ENCODE peak calls at places on chromosomes 6 and 20, in ten cellular contexts. C is stomach, S is ovary, G is sigmoid colon, V is tibial nerve, E is H1, K is HepG2, M is transverse colon, R is esophagus muscularis mucosa, N is A549. Z is an unnamed sample.

GRCh38 chr6:163579880-163580295 is 165.4 kb downstream of the QKI start:
- DNase-seq in R (no peak), S (no peak), G (no peak), M (no peak), N (peak), K (no peak), C (no peak), E (no peak), V (no peak), Z (no peak)

GRCh38 chr6:73695619-73696421 is at the start of gene CD109:
- DNase-seq in N (peak), K (peak), V (peak), E (peak), R (no peak), C (no peak), G (peak), M (peak), S (no peak), Z (peak)

GRCh38 chr20:6828794-6829423 is 61.4 kb downstream of the BMP2 start:
- DNase-seq in S (peak), K (peak), G (no peak), R (no peak), E (peak), C (peak), M (peak), N (peak), V (peak), Z (peak)

GRCh38 chr6:39389372-39389767 is 66.9 kb upstream of the KCNK16 start:
- DNase-seq in E (no peak), K (no peak), M (no peak), R (peak), V (no peak), C (no peak), G (no peak), S (no peak), N (peak), Z (no peak)

GRCh38 chr6:169427856-169428255 is 174.2 kb upstream of the THBS2 start:
- DNase-seq in N (no peak), M (no peak), G (peak), S (peak), K (no peak), V (peak), E (no peak), R (no peak), C (no peak), Z (no peak)

GRCh38 chr6:110949679-110950285 is 8.7 kb upstream of the GTF3C6 start:
- DNase-seq in R (no peak), M (no peak), G (no peak), N (peak), C (no peak), S (no peak), E (no peak), K (no peak), V (no peak), Z (no peak)

GRCh38 chr6:125216015-125216414 is 62.4 kb downstream of the TPD52L1 start:
- DNase-seq in S (no peak), E (no peak), V (no peak), K (no peak), M (no peak), C (no peak), R (no peak), G (no peak), N (no peak), Z (no peak)

GRCh38 chr6:5192135-5192794 is 68.5 kb downstream of the LYRM4 start:
- DNase-seq in G (no peak), C (no peak), R (no peak), M (no peak), S (no peak), N (no peak), E (no peak), K (no peak), V (no peak), Z (no peak)

GRCh38 chr6:116139917-116140316 is 14.0 kb upstream of the COL10A1 start:
- DNase-seq in N (peak), G (no peak), M (no peak), V (no peak), R (no peak), E (no peak), S (no peak), C (no peak), K (peak), Z (no peak)

GRCh38 chr6:24464253-24465038 is 24.9 kb downstream of the GPLD1 start:
- DNase-seq in G (no peak), K (no peak), S (no peak), R (peak), E (no peak), V (no peak), M (no peak), N (no peak), C (no peak), Z (no peak)

GRCh38 chr6:2534406-2535139 is 216.1 kb downstream of the MYLK4 start:
- DNase-seq in E (no peak), S (no peak), C (no peak), G (no peak), V (no peak), N (no peak), R (no peak), M (no peak), K (no peak), Z (no peak)

GRCh38 chr6:149948011-149948410 is 6.2 kb downstream of the ULBP2 start:
- DNase-seq in K (no peak), N (no peak), C (no peak), M (no peak), E (peak), V (no peak), S (no peak), R (no peak), G (no peak), Z (no peak)

GRCh38 chr20:63082308-63082938 is 75.7 kb upstream of the BHLHE23 start:
- DNase-seq in R (no peak), V (no peak), K (peak), G (peak), M (no peak), E (peak), S (no peak), C (peak), N (no peak), Z (peak)

GRCh38 chr20:44582321-44583025 is at the start of gene PKIG:
- DNase-seq in S (no peak), M (no peak), K (no peak), E (no peak), C (no peak), N (no peak), R (no peak), V (peak), G (peak), Z (no peak)

GRCh38 chr20:63626424-63627128 is at the start of gene GMEB2:
- DNase-seq in M (peak), R (peak), N (no peak), E (peak), C (peak), G (peak), S (peak), K (peak), V (peak), Z (no peak)

GRCh38 chr6:25487012-25487411 is 165.0 kb upstream of the SCGN start:
- DNase-seq in K (no peak), S (no peak), V (no peak), G (no peak), R (no peak), C (no peak), N (no peak), M (no peak), E (no peak), Z (no peak)

GRCh38 chr20:64119301-64119680 is 11.9 kb upstream of the NPBWR2 start:
- DNase-seq in N (peak), C (no peak), V (no peak), R (no peak), K (no peak), G (no peak), S (no peak), E (no peak), M (no peak), Z (peak)

GRCh38 chr6:45480697-45481415 is 103.1 kb upstream of the SUPT3H start:
- DNase-seq in C (no peak), E (no peak), V (peak), G (no peak), R (no peak), K (no peak), N (no peak), M (no peak), S (no peak), Z (no peak)

GRCh38 chr6:159008656-159009288 is 8.8 kb upstream of the RSPH3 start:
- DNase-seq in N (peak), G (no peak), E (no peak), V (no peak), S (no peak), K (peak), C (no peak), M (no peak), R (no peak), Z (no peak)

GRCh38 chr6:91490672-91491071 is 903.8 kb upstream of the MAP3K7 start:
- DNase-seq in V (no peak), M (no peak), R (no peak), E (no peak), S (no peak), N (no peak), C (no peak), K (no peak), G (no peak), Z (no peak)

GRCh38 chr6:130140084-130140483 is 82.7 kb downstream of the SAMD3 start:
- DNase-seq in G (no peak), R (no peak), C (no peak), S (no peak), K (no peak), E (no peak), V (no peak), M (no peak), N (no peak), Z (no peak)

GRCh38 chr20:3685341-3685740 is 3.5 kb upstream of the ADAM33 start:
- DNase-seq in M (no peak), N (no peak), K (no peak), R (no peak), E (no peak), G (no peak), C (no peak), V (no peak), S (no peak), Z (no peak)

GRCh38 chr6:82040405-82041221 is 206.9 kb downstream of the IBTK start:
- DNase-seq in C (no peak), R (no peak), E (peak), K (peak), G (no peak), M (no peak), S (peak), V (peak), N (peak), Z (no peak)

GRCh38 chr6:137283940-137284910 is 65.0 kb upstream of the IFNGR1 start:
- DNase-seq in E (no peak), V (no peak), N (no peak), M (no peak), R (no peak), K (peak), C (no peak), G (no peak), S (no peak), Z (no peak)

DNA sequence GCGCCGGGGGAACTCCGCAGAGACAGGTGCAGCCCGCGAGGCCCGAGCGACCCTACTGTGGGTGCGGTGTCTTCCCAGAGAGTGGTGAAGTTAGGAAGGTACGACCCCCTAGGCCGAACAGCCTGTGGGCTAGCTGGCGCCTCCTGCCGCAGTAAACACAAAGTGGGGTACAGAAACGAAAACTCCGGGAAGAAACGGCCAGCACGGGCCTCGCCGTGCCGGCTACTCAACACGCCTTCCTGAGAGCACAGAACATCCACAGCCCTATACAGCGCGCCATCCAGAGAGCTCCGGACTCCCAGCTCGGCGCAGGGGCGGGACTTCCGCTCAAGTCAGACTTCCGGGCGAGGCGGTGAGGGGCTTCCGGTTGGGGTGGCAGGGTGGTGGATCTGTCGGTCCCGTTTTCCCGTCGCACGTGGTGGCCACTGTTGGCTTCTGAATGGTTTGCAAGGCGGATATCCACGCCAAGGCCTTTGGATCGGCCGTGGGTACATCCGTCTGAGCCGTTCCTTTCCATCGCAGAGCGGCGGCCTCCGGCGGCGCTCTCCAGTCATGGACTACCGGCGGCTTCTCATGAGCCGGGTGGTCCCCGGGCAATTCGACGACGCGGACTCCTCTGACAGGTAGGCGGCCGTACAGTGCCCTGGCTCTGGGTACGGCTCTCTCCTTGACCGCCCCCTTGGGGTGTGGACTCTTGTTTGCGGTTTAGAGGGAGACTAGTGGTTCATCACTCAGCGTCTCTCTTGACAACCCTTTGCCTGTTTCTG is at the start of the genes CAGE1 and RIOK1:
- DNase-seq in E (peak), N (peak), V (peak), M (peak), G (peak), R (peak), C (peak), K (peak), S (peak), Z (peak)
- TF ChIP-seq POLR2A in E (peak), N (peak), V (peak), M (peak), G (peak), R (peak), C (no peak), K (peak), S (peak), Z (peak)

GRCh38 chr6:21227486-21227885 is 366.1 kb upstream of the SOX4 start:
- DNase-seq in R (no peak), G (no peak), M (no peak), N (no peak), C (no peak), K (no peak), S (no peak), V (no peak), E (no peak), Z (no peak)
- TF ChIP-seq EP300 in R (no peak), G (no peak), M (no peak), N (no peak), C (no peak), K (no peak), S (no peak), V (no peak), E (no peak), Z (no peak)

DNA sequence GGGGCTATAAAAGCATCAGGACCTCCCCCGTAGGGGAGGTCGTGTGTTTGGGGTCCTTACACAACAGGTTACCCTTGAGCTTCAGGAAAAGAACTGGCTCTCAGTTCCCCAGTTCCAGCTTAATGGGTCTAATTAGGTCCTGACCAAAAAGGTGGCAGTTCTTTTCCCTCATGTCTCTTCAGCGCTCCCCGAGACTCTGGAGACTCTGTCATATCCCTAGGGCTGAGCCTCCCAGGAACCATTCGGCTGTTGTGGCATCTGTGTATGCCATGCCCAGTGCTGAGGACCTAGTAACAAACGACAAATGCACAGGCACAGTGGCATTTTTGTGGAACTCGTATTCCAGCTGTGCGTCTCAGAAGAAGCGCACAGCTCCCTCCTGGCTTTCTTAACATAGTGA is 14.6 kb downstream of the PRDM1 start:
- DNase-seq in N (no peak), R (peak), K (no peak), V (no peak), S (no peak), M (no peak), C (no peak), G (no peak), E (no peak), Z (no peak)
- TF ChIP-seq POLR2A in N (no peak), R (no peak), K (no peak), V (no peak), S (no peak), M (no peak), C (no peak), G (no peak), E (no peak), Z (no peak)

GRCh38 chr6:34586327-34587040 is 30.4 kb upstream of the SPDEF start:
- DNase-seq in G (peak), K (no peak), S (no peak), C (no peak), V (no peak), M (no peak), N (no peak), E (no peak), R (no peak), Z (no peak)

GRCh38 chr6:34587851-34588250 is 31.7 kb upstream of the SPDEF start:
- DNase-seq in C (no peak), G (peak), M (no peak), E (no peak), R (no peak), S (no peak), N (no peak), V (no peak), K (no peak), Z (no peak)

GRCh38 chr6:34585512-34586045 is 29.4 kb upstream of the SPDEF start:
- DNase-seq in C (no peak), N (no peak), E (no peak), R (no peak), S (no peak), V (no peak), M (no peak), K (no peak), G (peak), Z (no peak)

GRCh38 chr6:34589140-34589539 is 33.0 kb upstream of the SPDEF start:
- DNase-seq in G (peak), E (no peak), C (no peak), R (no peak), S (no peak), N (no peak), K (no peak), V (no peak), M (no peak), Z (no peak)

DNA sequence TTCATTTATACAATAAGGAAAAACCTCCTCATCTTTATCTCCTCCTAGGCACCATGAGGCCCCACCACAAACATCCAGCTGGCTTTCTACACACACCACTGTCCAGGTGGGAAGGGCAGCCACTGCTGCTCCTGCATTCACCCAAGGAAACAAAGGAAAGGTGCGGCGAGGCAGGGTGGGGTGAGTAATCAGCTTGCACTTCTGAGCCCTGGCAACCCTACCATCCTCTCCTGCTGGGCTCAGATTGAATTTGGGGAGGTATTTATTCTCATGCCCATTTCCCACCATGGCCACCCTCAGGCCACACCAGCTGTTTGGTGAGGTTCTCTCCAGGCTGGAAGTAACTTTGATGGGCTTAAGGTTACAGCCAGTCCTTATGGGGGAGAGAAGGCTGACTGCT is 31.2 kb upstream of the SPDEF start:
- DNase-seq in E (no peak), R (no peak), C (no peak), K (no peak), G (peak), V (no peak), N (no peak), S (no peak), M (peak), Z (no peak)
- TF ChIP-seq EP300 in E (no peak), R (no peak), C (no peak), K (no peak), G (no peak), V (no peak), N (no peak), S (no peak), M (no peak), Z (no peak)

GRCh38 chr6:43635387-43636311 is at the start of gene MAD2L1BP:
- DNase-seq in G (peak), C (peak), N (peak), K (peak), V (peak), E (peak), M (peak), R (peak), S (peak), Z (peak)
- TF ChIP-seq POLR2A in G (peak), C (peak), N (peak), K (peak), V (peak), E (peak), M (peak), R (peak), S (peak), Z (no peak)

DNA sequence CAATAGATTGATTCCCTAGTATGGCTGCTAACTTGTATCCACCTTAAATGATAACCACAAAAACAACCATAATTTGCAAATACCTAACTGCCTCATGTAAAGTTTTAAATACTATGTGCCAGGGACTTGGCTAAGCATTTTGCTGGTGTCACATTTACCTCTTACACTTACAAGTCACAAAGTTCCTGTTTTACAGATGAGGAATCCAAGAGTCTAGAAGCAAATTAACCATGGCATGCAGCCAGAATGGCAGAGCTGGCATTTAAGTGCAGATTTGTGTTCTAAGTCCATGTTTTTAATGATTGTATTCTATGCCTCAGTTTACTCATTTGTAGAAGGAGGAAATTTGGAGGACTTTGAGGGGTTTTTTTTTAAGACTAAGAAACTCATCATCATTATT is 696.7 kb downstream of the PTPRT start:
- DNase-seq in G (no peak), M (no peak), C (no peak), K (no peak), E (no peak), N (no peak), R (no peak), V (no peak), S (no peak), Z (no peak)
- TF ChIP-seq EP300 in G (no peak), M (no peak), C (no peak), K (no peak), E (no peak), N (no peak), R (no peak), V (no peak), S (no peak), Z (no peak)

DNA sequence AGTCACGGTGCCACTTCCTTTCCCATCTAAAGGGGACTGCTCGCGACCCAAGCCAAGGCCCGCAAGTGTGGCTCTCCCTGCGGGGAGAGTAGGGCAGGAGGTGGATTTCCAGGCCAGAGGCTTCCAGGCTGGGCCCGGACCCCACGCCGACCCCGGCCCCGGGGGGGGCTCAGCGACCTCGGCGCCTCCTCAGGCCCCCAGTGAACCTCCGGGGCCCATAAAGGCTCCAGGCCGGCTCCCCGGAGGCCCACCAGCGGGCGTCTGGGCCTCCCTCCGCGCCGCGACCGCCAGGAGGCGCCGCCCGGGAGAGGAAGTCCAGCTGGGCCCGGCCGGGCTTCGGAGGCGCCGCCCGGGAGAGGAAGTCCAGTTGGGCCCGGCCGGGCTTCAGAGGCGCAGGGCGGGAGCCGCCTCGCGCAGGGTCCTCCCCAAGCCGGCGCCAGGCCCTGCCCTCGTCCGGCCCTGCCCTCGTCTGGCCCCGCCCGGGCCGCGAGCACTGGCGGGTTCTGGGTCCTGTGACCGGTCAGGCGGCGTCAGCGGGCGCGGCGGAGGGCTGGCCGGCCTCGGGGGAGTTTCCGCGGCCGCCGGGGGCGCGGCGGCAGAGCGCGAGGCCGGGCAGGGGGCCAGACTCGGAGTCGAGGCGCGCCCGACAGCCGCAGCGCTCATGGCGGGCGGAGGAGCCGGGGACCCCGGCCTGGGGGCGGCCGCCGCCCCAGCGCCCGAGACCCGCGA is at the start of gene RAB32:
- DNase-seq in E (peak), C (peak), V (peak), S (peak), N (peak), M (peak), R (peak), G (peak), K (peak), Z (peak)
- TF ChIP-seq POLR2A in E (peak), C (no peak), V (peak), S (peak), N (peak), M (no peak), R (peak), G (no peak), K (peak), Z (peak)